ENCODE peak calls at places on chromosomes 6 and 20, in six cellular contexts. E is OCI-LY7, T is activated B cell treated with CpG ODN at 0.5 μM for 24 hours, W is WTC11, Z is foreskin fibroblast, B is mammary epithelial cell. P is an unnamed sample.

GRCh38 chr20:32450484-32451061 is 92.4 kb downstream of the ASXL1 start:
- DNase-seq in W (no peak), B (no peak), Z (no peak), E (no peak), T (no peak), P (peak)

GRCh38 chr6:2733324-2733723 is 17.4 kb downstream of the MYLK4 start:
- DNase-seq in E (peak), W (no peak), B (no peak), Z (no peak), T (peak), P (no peak)

GRCh38 chr6:7157752-7158616 is 50.2 kb downstream of the RREB1 start:
- DNase-seq in Z (peak), E (no peak), B (no peak), W (no peak), T (no peak), P (no peak)

GRCh38 chr20:47785900-47786762 is 850 bp upstream of the SULF2 start:
- DNase-seq in W (peak), T (peak), Z (peak), B (peak), E (no peak), P (peak)

GRCh38 chr20:24953621-24954133 is 4.6 kb downstream of the CST7 start:
- DNase-seq in T (no peak), Z (no peak), W (no peak), E (no peak), B (no peak), P (no peak)

GRCh38 chr20:43558412-43559146 is at the start of gene SGK2:
- DNase-seq in B (no peak), T (no peak), Z (no peak), W (no peak), E (no peak), P (no peak)

GRCh38 chr6:89611666-89612065 is 26.9 kb downstream of the LYRM2 start:
- DNase-seq in T (no peak), B (peak), Z (no peak), E (peak), W (no peak), P (no peak)

GRCh38 chr6:39430968-39431523 is 108.5 kb upstream of the KCNK16 start:
- DNase-seq in B (no peak), W (peak), E (no peak), Z (peak), T (no peak), P (no peak)

GRCh38 chr6:2186516-2186915 is 58.9 kb downstream of the GMDS start:
- DNase-seq in B (peak), E (no peak), T (no peak), Z (no peak), W (no peak), P (no peak)

GRCh38 chr20:23205656-23206055 is 119.5 kb upstream of the CD93 start:
- DNase-seq in Z (peak), W (peak), E (no peak), B (no peak), T (no peak), P (no peak)

GRCh38 chr6:75657327-75657726 is 55.6 kb downstream of the SENP6 start:
- DNase-seq in W (no peak), B (no peak), E (no peak), Z (no peak), T (no peak), P (no peak)

GRCh38 chr6:13181398-13181797 is 146.9 kb downstream of the TBC1D7 start:
- DNase-seq in B (no peak), E (no peak), Z (no peak), T (no peak), W (no peak), P (no peak)

GRCh38 chr6:44431118-44431725 is 43.7 kb downstream of the CDC5L start:
- DNase-seq in W (peak), E (peak), T (no peak), B (peak), Z (peak), P (no peak)

GRCh38 chr6:101537917-101538316 is 144.4 kb downstream of the GRIK2 start:
- DNase-seq in B (no peak), W (no peak), E (no peak), T (no peak), Z (no peak), P (no peak)

GRCh38 chr6:26330835-26331808 is 33.9 kb upstream of the BTN3A2 start:
- DNase-seq in T (no peak), E (peak), B (peak), W (peak), Z (no peak), P (no peak)

GRCh38 chr20:6081236-6081635 is 27.4 kb upstream of the LRRN4 start:
- DNase-seq in T (no peak), E (no peak), W (no peak), Z (peak), B (peak), P (no peak)

GRCh38 chr6:140850438-140850837 is 1282.3 kb upstream of the GJE1 start:
- DNase-seq in T (no peak), W (no peak), Z (peak), E (no peak), B (peak), P (no peak)

GRCh38 chr6:81562169-81562568 is 190.3 kb downstream of the TENT5A start:
- DNase-seq in T (no peak), E (no peak), W (no peak), Z (peak), B (no peak), P (no peak)

GRCh38 chr6:33124525-33124901 is 48.7 kb downstream of the HLA-DPB1 start:
- DNase-seq in B (no peak), T (no peak), W (peak), E (no peak), Z (no peak), P (no peak)

GRCh38 chr6:95518630-95519227 is 58.6 kb upstream of the MANEA start:
- DNase-seq in Z (no peak), T (no peak), E (no peak), W (no peak), B (no peak), P (no peak)

GRCh38 chr6:154403803-154404202 is 47.2 kb upstream of the IPCEF1 start:
- DNase-seq in W (no peak), T (no peak), Z (peak), B (peak), E (no peak), P (no peak)

GRCh38 chr6:7461416-7461815 is 71.8 kb downstream of the RIOK1 start:
- DNase-seq in T (no peak), E (no peak), W (no peak), Z (no peak), B (peak), P (no peak)

GRCh38 chr6:168292911-168293310 is 26.7 kb downstream of the DACT2 start:
- DNase-seq in T (no peak), Z (no peak), W (no peak), B (no peak), E (no peak), P (no peak)

GRCh38 chr6:135212020-135212806 is 31.1 kb downstream of the MYB start:
- DNase-seq in W (no peak), E (no peak), Z (peak), T (no peak), B (peak), P (no peak)

GRCh38 chr6:30041221-30041620 is 19.8 kb upstream of the POLR1H start:
- DNase-seq in Z (no peak), B (no peak), W (no peak), T (no peak), E (no peak), P (no peak)

GRCh38 chr20:34772437-34772836 is 53.0 kb downstream of the NCOA6 start:
- DNase-seq in B (no peak), T (no peak), Z (no peak), E (no peak), W (no peak), P (no peak)

GRCh38 chr6:168909288-168909687 is 344.4 kb downstream of the THBS2 start:
- DNase-seq in Z (no peak), T (no peak), E (no peak), B (no peak), W (no peak), P (no peak)

GRCh38 chr6:98832282-98833100 is 1.9 kb upstream of the POU3F2 start:
- DNase-seq in Z (peak), W (peak), B (peak), T (no peak), E (no peak), P (no peak)

GRCh38 chr6:26295691-26296555 is 69.1 kb upstream of the BTN3A2 start:
- DNase-seq in Z (peak), T (no peak), W (no peak), B (peak), E (no peak), P (no peak)

GRCh38 chr6:158205220-158205944 is 37.2 kb downstream of the GTF2H5 start:
- DNase-seq in Z (no peak), W (peak), T (no peak), E (peak), B (no peak), P (no peak)

GRCh38 chr6:135087403-135087802 is 32.8 kb upstream of the HBS1L start:
- DNase-seq in B (no peak), Z (no peak), T (no peak), E (peak), W (no peak), P (no peak)

GRCh38 chr6:107941627-107942026 is 16.4 kb downstream of the SEC63 start:
- DNase-seq in E (no peak), T (no peak), B (no peak), Z (no peak), W (no peak), P (no peak)

GRCh38 chr6:159941286-159942113 is 27.4 kb upstream of the IGF2R start:
- DNase-seq in T (no peak), E (peak), Z (peak), B (peak), W (no peak), P (no peak)

GRCh38 chr6:118932421-118932820 is 2.5 kb downstream of the MCM9 start:
- DNase-seq in W (no peak), B (no peak), E (no peak), T (no peak), Z (no peak), P (no peak)

GRCh38 chr20:2108987-2109386 is 7.4 kb downstream of the STK35 start:
- DNase-seq in B (peak), Z (peak), W (no peak), T (no peak), E (no peak), P (no peak)

GRCh38 chr6:75673885-75674284 is 72.2 kb downstream of the SENP6 start:
- DNase-seq in E (no peak), T (no peak), Z (no peak), B (no peak), W (no peak), P (no peak)

GRCh38 chr6:10397756-10398438 is 17.0 kb downstream of the TFAP2A start:
- DNase-seq in T (no peak), B (no peak), W (no peak), E (no peak), Z (no peak), P (no peak)

GRCh38 chr6:127302728-127303675 is 36.3 kb downstream of the RNF146 start:
- DNase-seq in E (peak), W (no peak), Z (peak), T (no peak), B (peak), P (no peak)

GRCh38 chr20:22369100-22369499 is 215.3 kb downstream of the FOXA2 start:
- DNase-seq in B (no peak), E (no peak), Z (no peak), W (no peak), T (no peak), P (no peak)

DNA sequence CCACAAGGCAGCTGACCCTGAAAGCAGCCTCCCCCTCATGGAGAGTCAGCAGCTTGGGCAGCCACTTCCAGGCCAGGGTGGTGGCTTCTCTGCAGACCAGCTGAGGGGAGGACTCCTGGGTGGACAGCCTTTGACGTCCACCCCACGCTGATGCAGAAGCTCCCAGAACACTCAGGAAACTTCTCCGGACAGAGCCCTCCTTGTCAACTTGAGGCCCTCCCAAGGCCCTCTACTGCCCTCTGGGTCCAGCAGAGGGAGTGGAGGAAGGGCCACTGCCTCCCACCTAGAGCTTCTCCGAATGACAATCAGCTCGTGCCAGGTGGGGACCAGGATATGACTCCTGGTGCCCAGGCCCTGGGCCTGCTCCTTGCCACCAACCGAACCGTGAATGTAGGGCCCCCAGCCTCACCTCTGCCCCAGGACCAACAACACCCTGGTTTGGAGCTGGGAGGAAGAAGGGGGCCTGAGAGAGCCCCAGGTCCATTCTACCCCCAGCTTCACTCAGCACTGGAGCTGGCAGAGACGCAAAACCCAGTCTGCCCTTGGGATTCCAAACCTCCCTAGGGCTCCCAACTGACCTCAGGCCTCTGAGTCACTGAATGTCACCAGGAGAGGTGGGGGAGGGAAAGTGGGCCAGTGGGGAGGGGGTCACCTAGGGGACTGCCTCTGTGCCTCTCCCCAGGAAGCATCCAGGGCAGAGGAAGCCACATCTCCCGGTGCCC is 10.9 kb upstream of the SLC22A7 start:
- DNase-seq in Z (no peak), T (no peak), E (no peak), W (no peak), B (no peak), P (no peak)
- TF ChIP-seq CTCF in Z (peak), T (no peak), E (no peak), W (no peak), B (no peak), P (peak)

DNA sequence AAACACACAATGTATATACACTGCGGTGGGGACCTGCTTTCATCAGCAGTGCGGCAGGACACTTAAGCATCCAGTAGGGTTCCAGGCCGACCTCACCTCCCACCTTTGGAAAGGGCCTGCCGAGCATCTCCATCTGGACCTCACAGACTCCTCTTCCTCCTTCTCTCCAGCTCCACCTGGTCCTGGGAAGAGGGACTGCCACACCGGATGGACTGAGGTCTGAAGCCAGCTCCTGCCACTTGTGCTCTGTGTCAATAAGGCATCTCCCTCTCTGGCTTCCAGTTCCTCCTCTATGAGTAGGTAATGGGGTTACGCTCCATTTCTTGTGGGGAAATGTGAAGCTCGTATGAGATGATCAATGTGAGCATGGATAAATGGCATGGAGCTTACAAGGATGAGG is 19.1 kb upstream of the NNAT start:
- DNase-seq in B (no peak), E (no peak), Z (no peak), W (peak), T (no peak), P (no peak)
- TF ChIP-seq CTCF in B (no peak), E (no peak), Z (no peak), W (no peak), T (no peak), P (no peak)

GRCh38 chr6:124055986-124056385 is 252.3 kb downstream of the NKAIN2 start:
- DNase-seq in Z (no peak), T (no peak), E (no peak), W (no peak), B (no peak), P (no peak)
- TF ChIP-seq CTCF in Z (no peak), T (no peak), E (no peak), W (no peak), B (no peak), P (no peak)

DNA sequence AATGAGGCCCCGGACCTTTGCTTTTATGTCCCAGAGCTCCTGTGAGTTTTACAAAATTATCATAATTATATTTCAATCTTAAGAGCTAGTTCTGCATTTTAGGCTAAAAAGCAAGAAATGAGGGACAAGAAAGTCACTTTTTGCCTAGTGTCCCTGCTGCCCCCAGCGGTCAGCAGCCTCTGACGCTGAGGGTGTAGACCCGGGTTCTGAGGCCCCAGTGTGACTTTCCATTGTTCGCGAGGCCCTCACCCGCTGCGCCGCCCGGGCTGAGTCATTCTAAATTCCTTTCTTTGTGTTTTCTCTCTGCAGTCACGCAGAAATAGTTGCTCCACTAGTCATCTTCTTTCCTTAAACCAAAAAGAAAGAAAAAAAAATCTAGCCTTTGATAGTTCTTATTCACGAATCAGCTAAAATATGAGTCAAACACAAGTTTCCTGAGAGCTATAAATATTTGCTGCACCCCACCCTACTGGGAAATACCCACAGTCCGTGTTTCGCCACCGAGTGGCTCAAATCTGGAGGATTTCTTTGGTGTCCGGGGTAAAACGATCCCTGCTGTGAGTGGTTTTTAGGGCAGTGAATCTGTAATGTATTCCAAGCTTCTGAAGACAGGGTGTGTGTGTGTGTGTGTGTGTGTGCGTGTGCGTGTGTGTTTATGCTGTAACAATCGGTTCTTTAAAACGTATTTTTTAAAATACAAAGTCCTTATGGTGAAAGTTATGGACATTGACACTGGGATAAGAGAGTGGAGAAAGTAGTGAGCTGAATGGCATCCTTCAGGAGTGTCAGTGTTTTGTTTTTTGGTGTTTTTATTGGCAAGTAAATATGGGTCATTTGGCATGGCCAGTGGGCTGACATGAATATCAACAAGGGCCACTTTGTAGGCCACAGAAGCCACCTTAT is 59.7 kb upstream of the EEF1A1 start:
- DNase-seq in Z (peak), T (peak), B (peak), W (peak), E (peak), P (no peak)
- TF ChIP-seq CTCF in Z (peak), T (no peak), B (peak), W (no peak), E (peak), P (no peak)

DNA sequence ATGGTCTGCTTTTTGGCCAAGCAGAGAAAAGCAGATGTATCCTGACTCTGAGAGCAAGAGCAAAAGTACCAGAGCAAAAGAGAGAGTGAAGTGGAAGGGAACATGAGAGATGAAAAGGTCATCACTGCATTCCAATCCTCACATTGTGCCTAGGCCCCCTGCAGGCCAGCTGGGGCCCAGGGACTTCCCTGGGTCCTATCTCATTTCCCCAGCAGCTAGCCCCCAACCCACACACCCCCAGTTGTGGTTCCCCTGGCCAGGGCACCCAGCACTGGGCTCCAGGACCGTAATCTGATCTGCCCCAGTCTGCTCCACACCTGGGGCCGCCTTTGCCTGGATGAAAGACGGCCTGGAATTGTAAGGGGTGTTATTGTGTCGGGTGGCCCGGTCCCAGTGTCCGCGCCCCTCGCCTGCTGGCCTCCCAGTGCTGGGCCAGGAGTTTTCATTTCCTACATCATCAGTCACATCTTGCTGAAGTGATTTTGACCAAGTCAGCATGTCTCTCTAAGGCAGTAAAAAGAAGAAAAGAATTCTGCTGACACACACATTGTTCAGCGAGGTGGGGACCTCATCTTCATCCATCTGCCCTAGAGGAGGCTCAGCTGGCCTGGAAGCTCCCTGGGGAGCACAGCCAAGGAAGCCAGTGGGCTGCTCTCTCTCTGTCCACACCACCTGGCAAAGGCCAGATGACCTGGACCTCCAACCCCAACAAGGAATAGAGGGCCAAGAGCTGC is 3.9 kb upstream of the BMP7 start:
- DNase-seq in Z (no peak), B (no peak), E (no peak), T (no peak), W (no peak), P (no peak)
- TF ChIP-seq CTCF in Z (no peak), B (no peak), E (peak), T (no peak), W (no peak), P (no peak)

GRCh38 chr6:144244688-144245087 is 40.4 kb upstream of the UTRN start:
- DNase-seq in T (no peak), B (no peak), Z (no peak), E (peak), W (no peak), P (no peak)
- TF ChIP-seq CTCF in T (no peak), B (no peak), Z (no peak), E (peak), W (no peak), P (no peak)

P was measured in D721Med.